ENCODE peak calls at places on chromosomes 4 and X, in nine cellular contexts. H is breast epithelium, I is adrenal gland, K is testis, U is thyroid gland, F is upper lobe of left lung, C is prostate gland, A is heart left ventricle, N is uterus. P is an unnamed sample.

GRCh38 chrX:118802857-118803256 is 20.8 kb upstream of the ZCCHC12 start:
- DNase-seq in H (no peak), I (no peak), K (no peak), U (no peak), F (no peak), C (no peak), A (no peak), N (no peak), P (no peak)

GRCh38 chr4:102342404-102343074 is 2.7 kb downstream of the SLC39A8 start:
- DNase-seq in H (no peak), I (no peak), K (no peak), U (no peak), F (no peak), C (no peak), A (no peak), N (no peak), P (no peak)

GRCh38 chr4:72375050-72375736 is 193.8 kb downstream of the ADAMTS3 start:
- DNase-seq in H (peak; percentile 59), I (no peak), K (no peak), U (no peak), F (no peak), C (no peak), A (no peak), N (no peak), P (no peak)

GRCh38 chr4:53895137-53895536 is 169.3 kb downstream of the CHIC2 start:
- DNase-seq in H (no peak), I (no peak), K (no peak), U (peak; percentile 12), F (no peak), C (no peak), A (no peak), N (no peak), P (no peak)

GRCh38 chrX:30892591-30892990 is 3.5 kb upstream of the TAB3 start:
- DNase-seq in H (no peak), I (no peak), K (no peak), U (no peak), F (no peak), C (peak; percentile 20), A (no peak), N (no peak), P (no peak)

GRCh38 chrX:119150163-119151135 is 22.8 kb upstream of the KIAA1210 start:
- DNase-seq in H (no peak), I (no peak), K (peak; percentile 32), U (no peak), F (peak; percentile 34), C (no peak), A (no peak), N (no peak), P (no peak)

GRCh38 chr4:110196871-110197420 is 1.5 kb downstream of the ELOVL6 start:
- DNase-seq in H (peak; percentile 23), I (peak; percentile 51), K (peak; percentile 50), U (no peak), F (peak; percentile 93), C (peak; percentile 26), A (no peak), N (no peak), P (peak; percentile 73)

GRCh38 chr4:100984901-100985300 is 362.4 kb downstream of the PPP3CA start:
- DNase-seq in H (no peak), I (no peak), K (no peak), U (no peak), F (no peak), C (no peak), A (no peak), N (no peak), P (no peak)

GRCh38 chrX:136495043-136495442 is 2.3 kb upstream of the HTATSF1 start:
- DNase-seq in H (no peak), I (no peak), K (no peak), U (no peak), F (no peak), C (no peak), A (no peak), N (no peak), P (no peak)

GRCh38 chrX:136710324-136710951 is 62.5 kb downstream of the CD40LG start:
- DNase-seq in H (no peak), I (no peak), K (no peak), U (no peak), F (no peak), C (no peak), A (no peak), N (no peak), P (no peak)

GRCh38 chr4:189121336-189121735 is 819.3 kb upstream of the FRG1 start:
- DNase-seq in H (no peak), I (no peak), K (no peak), U (no peak), F (no peak), C (no peak), A (no peak), N (no peak), P (no peak)

GRCh38 chrX:47311857-47312774 is 58.3 kb upstream of the ZNF157 start:
- DNase-seq in H (no peak), I (no peak), K (peak; percentile 68), U (peak; percentile 61), F (no peak), C (peak; percentile 7), A (peak; percentile 30), N (peak; percentile 62), P (peak; percentile 69)

GRCh38 chr4:8818063-8818881 is 53.4 kb downstream of the HMX1 start:
- DNase-seq in H (peak; percentile 11), I (peak; percentile 6), K (peak; percentile 8), U (no peak), F (peak; percentile 26), C (no peak), A (no peak), N (no peak), P (peak; percentile 40)

GRCh38 chr4:139188648-139189416 is 11.8 kb upstream of the ELF2 start:
- DNase-seq in H (no peak), I (no peak), K (no peak), U (no peak), F (no peak), C (no peak), A (no peak), N (no peak), P (no peak)
- H3K27ac ChIP-seq in H (no peak overlapping the region), I (peak overlapping the region; percentile 63), K (no peak overlapping the region), U (no peak overlapping the region), F (no peak overlapping the region), C (no peak overlapping the region), A (no peak overlapping the region), N (no peak overlapping the region), P (peak overlapping the region; percentile 4)

DNA sequence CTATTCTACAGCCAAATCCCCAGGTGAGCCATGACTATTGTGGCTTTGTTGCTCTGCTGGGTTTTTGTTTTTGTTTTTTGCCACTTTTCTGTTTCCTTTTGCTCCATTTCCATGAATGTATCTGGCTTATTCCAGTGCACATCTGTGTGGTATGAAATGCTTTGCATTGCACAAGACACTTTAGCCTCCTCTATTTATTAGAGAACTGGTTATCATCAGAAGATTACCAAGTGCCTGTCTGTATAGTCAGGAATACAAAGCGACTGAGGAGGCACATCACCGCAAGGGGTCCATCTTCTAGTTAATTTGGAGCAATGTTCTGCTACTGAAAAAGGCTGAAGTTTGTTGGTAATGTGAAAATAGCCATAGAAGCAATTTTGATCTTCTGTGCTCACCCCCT is 120.8 kb downstream of the DCLK2 start:
- DNase-seq in H (no peak), I (no peak), K (no peak), U (no peak), F (no peak), C (no peak), A (no peak), N (no peak), P (no peak)
- TF ChIP-seq POLR2A in H (no peak), I (no peak), K (no peak), U (no peak), F (no peak), C (no peak), A (no peak), N (no peak), P (no peak)

GRCh38 chrX:133865761-133866470 is 119.5 kb downstream of the GPC3 start:
- DNase-seq in H (no peak), I (no peak), K (no peak), U (no peak), F (no peak), C (no peak), A (no peak), N (no peak), P (no peak)
- H3K27me3 ChIP-seq in H (no peaks in the 10 kb centered on the region), I (no peaks in the 10 kb centered on the region), K (no peaks in the 10 kb centered on the region), U (no peaks in the 10 kb centered on the region), F (no peaks in the 10 kb centered on the region), C (no peaks in the 10 kb centered on the region), A (no peaks in the 10 kb centered on the region), N (no peaks in the 10 kb centered on the region), P (no peaks in the 10 kb centered on the region)

GRCh38 chr4:1637580-1638271 is 46.4 kb downstream of the FAM53A start:
- DNase-seq in H (no peak), I (no peak), K (no peak), U (no peak), F (peak; percentile 28), C (no peak), A (no peak), N (no peak), P (no peak)
- H3K27ac ChIP-seq in H (no peak overlapping the region), I (no peak overlapping the region), K (no peak overlapping the region), U (no peak overlapping the region), F (no peak overlapping the region), C (no peak overlapping the region), A (no peak overlapping the region), N (no peak overlapping the region), P (no peak overlapping the region)

GRCh38 chrX:154366666-154367055 is 7.8 kb downstream of the FLNA start:
- DNase-seq in H (peak; percentile 52), I (no peak), K (no peak), U (no peak), F (peak; percentile 39), C (peak; percentile 64), A (peak; percentile 71), N (no peak), P (no peak)
- TF ChIP-seq POLR2A in H (no peak), I (no peak), K (no peak), U (no peak), F (no peak), C (no peak), A (no peak), N (no peak), P (no peak)

DNA sequence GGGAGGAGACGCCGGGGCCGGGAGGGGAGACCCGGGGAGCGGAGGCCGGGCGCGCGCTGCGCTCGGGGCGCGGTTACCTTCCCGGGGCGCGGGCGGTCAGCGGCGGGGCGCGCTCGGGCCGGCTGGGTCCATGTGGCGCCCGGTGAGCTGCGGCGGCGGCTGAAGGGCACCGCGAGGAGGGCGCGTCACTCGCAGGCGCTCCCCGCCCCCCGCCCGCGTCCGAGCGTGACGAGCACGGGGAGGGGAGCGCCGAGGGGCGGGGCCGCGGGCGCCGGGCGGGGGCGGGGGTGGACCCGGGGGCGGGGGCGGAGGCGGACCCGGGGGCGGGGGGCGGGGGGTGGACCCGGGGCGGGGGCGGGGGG is at the start of gene CPLX1:
- DNase-seq in H (no peak), I (peak; percentile 75), K (no peak), U (peak; percentile 41), F (peak; percentile 86), C (no peak), A (no peak), N (no peak), P (no peak)
- H3K27me3 ChIP-seq in H (peaks cover 16% of the 10 kb centered on the region), I (no peaks in the 10 kb centered on the region), K (no peaks in the 10 kb centered on the region), U (peaks cover 12% of the 10 kb centered on the region), F (peaks cover 67% of the 10 kb centered on the region), C (peaks cover 20% of the 10 kb centered on the region), A (peaks cover 33% of the 10 kb centered on the region), N (peaks cover 25% of the 10 kb centered on the region), P (peaks cover 82% of the 10 kb centered on the region)

P was measured in sigmoid colon.